ENCODE peak calls at places on chromosome 16, in seven cellular contexts. R is Peyer's patch; X is Daoy; Q is progenitor cell of endocrine pancreas; K is RPMI7951; I is heart left ventricle; D is stimulated activated CD4-positive, alpha-beta T cell treated with anti-CD3 and anti-CD28 coated beads, Interleukin-4, amount 100 ng/mL, for 48 hours. Z is an unnamed sample.

GRCh38 chr16:57260294-57260929 is 15.4 kb downstream of the ARL2BP start:
- DNase-seq in R (no peak), X (peak; percentile 60), Q (no peak), K (peak; percentile 72), I (peak; percentile 28), D (no peak), Z (no peak)

GRCh38 chr16:9820481-9821246 is 361.6 kb downstream of the GRIN2A start:
- DNase-seq in R (no peak), X (no peak), Q (peak; percentile 12), K (no peak), I (no peak), D (no peak), Z (no peak)

GRCh38 chr16:29663020-29663828 is at the start of gene SPN:
- DNase-seq in R (no peak), X (no peak), Q (no peak), K (no peak), I (no peak), D (no peak), Z (peak; percentile 43)

GRCh38 chr16:27618611-27619380 is 68.9 kb downstream of the KATNIP start:
- DNase-seq in R (no peak), X (no peak), Q (no peak), K (no peak), I (no peak), D (no peak), Z (no peak)

GRCh38 chr16:29820730-29821662 is 734 bp downstream of the MVP start:
- DNase-seq in R (peak; percentile 88), X (peak; percentile 62), Q (no peak), K (peak; percentile 53), I (peak; percentile 37), D (no peak), Z (peak; percentile 20)

GRCh38 chr16:30458561-30459394 is 13.1 kb upstream of the SEPHS2 start:
- DNase-seq in R (peak; percentile 56), X (peak; percentile 5), Q (no peak), K (no peak), I (peak; percentile 27), D (peak; percentile 86), Z (peak; percentile 52)

GRCh38 chr16:57091990-57092785 is at the start of gene CPNE2:
- DNase-seq in R (peak; percentile 82), X (peak; percentile 63), Q (peak; percentile 47), K (peak; percentile 70), I (peak; percentile 83), D (peak; percentile 37), Z (no peak)

GRCh38 chr16:73713817-73714495 is 582.7 kb upstream of the PSMD7 start:
- DNase-seq in R (no peak), X (peak; percentile 53), Q (no peak), K (peak; percentile 47), I (no peak), D (no peak), Z (no peak)

GRCh38 chr16:3274490-3274889 is 8.8 kb upstream of the ZNF263 start:
- DNase-seq in R (no peak), X (peak; percentile 23), Q (no peak), K (peak; percentile 77), I (no peak), D (no peak), Z (no peak)

GRCh38 chr16:50021509-50021908 is 3.5 kb upstream of the CNEP1R1 start:
- DNase-seq in R (no peak), X (peak; percentile 10), Q (no peak), K (peak; percentile 10), I (no peak), D (no peak), Z (no peak)

GRCh38 chr16:46894011-46894672 is 10.0 kb downstream of the GPT2 start:
- DNase-seq in R (no peak), X (no peak), Q (no peak), K (no peak), I (peak; percentile 51), D (no peak), Z (no peak)

GRCh38 chr16:31487076-31487719 is 4.3 kb downstream of the SLC5A2 start:
- DNase-seq in R (no peak), X (no peak), Q (no peak), K (no peak), I (no peak), D (no peak), Z (no peak)

GRCh38 chr16:63612462-63613227 is 1509.2 kb downstream of the CDH11 start:
- DNase-seq in R (no peak), X (no peak), Q (no peak), K (no peak), I (no peak), D (no peak), Z (no peak)

Z was measured in naive thymus-derived CD4-positive, alpha-beta T cell.